ENCODE peak calls at places on chromosomes 11 and 22, in five cellular contexts. D is psoas muscle; A is esophagus squamous epithelium; Q is MM.1S; J is naive thymus-derived CD4-positive, alpha-beta T cell. V is an unnamed sample.
A peak's percentile ranks its signal among the peaks of the same experiment; 100 is the strongest.

GRCh38 chr11:93608280-93608862 is 53.1 kb upstream of the CEP295 start:
- DNase-seq in D (no peak), A (no peak), Q (no peak), J (no peak), V (no peak)

GRCh38 chr22:39240841-39241631 is 3.7 kb downstream of the PDGFB start:
- DNase-seq in D (peak; percentile 82), A (no peak), Q (peak; percentile 75), J (peak; percentile 45), V (peak; percentile 48)

GRCh38 chr11:11697796-11698195 is 76.0 kb upstream of the GALNT18 start:
- DNase-seq in D (no peak), A (no peak), Q (no peak), J (no peak), V (peak; percentile 8)

GRCh38 chr11:14927146-14927545 is 35.1 kb upstream of the CYP2R1 start:
- DNase-seq in D (no peak), A (no peak), Q (no peak), J (no peak), V (no peak)

GRCh38 chr22:26974914-26975313 is 317.5 kb downstream of the MIAT start:
- DNase-seq in D (no peak), A (no peak), Q (no peak), J (no peak), V (no peak)

GRCh38 chr11:114395776-114396175 is 4.5 kb downstream of the C11orf71 start:
- DNase-seq in D (no peak), A (no peak), Q (peak; percentile 31), J (no peak), V (no peak)

GRCh38 chr22:18023509-18024275 is 669 bp downstream of the MICAL3 start:
- DNase-seq in D (peak; percentile 93), A (no peak), Q (peak; percentile 58), J (peak; percentile 7), V (peak; percentile 88)

GRCh38 chr22:42991010-42991651 is 23.8 kb downstream of the PACSIN2 start:
- DNase-seq in D (no peak), A (no peak), Q (no peak), J (no peak), V (peak; percentile 80)

GRCh38 chr22:40401532-40401931 is 31.1 kb downstream of the SGSM3 start:
- DNase-seq in D (no peak), A (no peak), Q (no peak), J (no peak), V (no peak)

GRCh38 chr22:36701941-36702640 is 1.5 kb downstream of the CACNG2 start:
- DNase-seq in D (no peak), A (no peak), Q (no peak), J (no peak), V (no peak)

GRCh38 chr11:112100457-112100856 is 13.8 kb downstream of the SDHD start:
- DNase-seq in D (no peak), A (no peak), Q (no peak), J (no peak), V (no peak)

GRCh38 chr11:69244286-69244685 is 49.7 kb upstream of the MYEOV start:
- DNase-seq in D (no peak), A (no peak), Q (no peak), J (no peak), V (no peak)

GRCh38 chr11:66548774-66549630 is 2.3 kb downstream of the ACTN3 start:
- DNase-seq in D (no peak), A (no peak), Q (no peak), J (no peak), V (no peak)

GRCh38 chr11:130145975-130146776 is 13.4 kb upstream of the ST14 start:
- DNase-seq in D (no peak), A (no peak), Q (peak; percentile 91), J (no peak), V (peak; percentile 46)

GRCh38 chr11:121451178-121451981 is 734 bp upstream of the SORL1 start:
- DNase-seq in D (no peak), A (no peak), Q (no peak), J (peak; percentile 65), V (no peak)

GRCh38 chr11:67265633-67266423 is 445 bp upstream of the GRK2 start:
- DNase-seq in D (peak; percentile 92), A (no peak), Q (peak; percentile 79), J (peak; percentile 81), V (peak; percentile 80)

GRCh38 chr22:24875862-24876506 is 70.0 kb downstream of the SGSM1 start:
- DNase-seq in D (no peak), A (no peak), Q (peak; percentile 60), J (no peak), V (no peak)

GRCh38 chr11:123391646-123392348 is 38.3 kb upstream of the GRAMD1B start:
- DNase-seq in D (no peak), A (no peak), Q (no peak), J (no peak), V (no peak)

GRCh38 chr11:19849107-19849789 is 136.6 kb downstream of the NAV2 start:
- DNase-seq in D (peak; percentile 89), A (no peak), Q (no peak), J (no peak), V (peak; percentile 80)

GRCh38 chr11:128330203-128330602 is 257.2 kb downstream of the ETS1 start:
- DNase-seq in D (no peak), A (no peak), Q (no peak), J (no peak), V (peak; percentile 24)

GRCh38 chr11:120824242-120824641 is 199.7 kb upstream of the TBCEL start:
- DNase-seq in D (no peak), A (no peak), Q (no peak), J (no peak), V (no peak)

GRCh38 chr11:638616-639323 is 1.7 kb downstream of the DRD4 start:
- DNase-seq in D (no peak), A (no peak), Q (no peak), J (no peak), V (peak; percentile 21)

GRCh38 chr11:111331711-111332479 is 33.5 kb downstream of the POU2AF3 start:
- DNase-seq in D (no peak), A (no peak), Q (no peak), J (no peak), V (peak; percentile 66)

GRCh38 chr11:58134151-58134550 is 8.8 kb upstream of the OR9I1 start:
- DNase-seq in D (no peak), A (no peak), Q (no peak), J (no peak), V (no peak)

GRCh38 chr11:3119141-3119821 is 45.8 kb downstream of the OSBPL5 start:
- DNase-seq in D (no peak), A (no peak), Q (no peak), J (no peak), V (no peak)

GRCh38 chr11:60915250-60915914 is 1.4 kb downstream of the TMEM109 start:
- DNase-seq in D (peak; percentile 81), A (no peak), Q (peak; percentile 87), J (peak; percentile 51), V (peak; percentile 68)

GRCh38 chr11:71582309-71582895 is at the start of gene KRTAP5-11:
- DNase-seq in D (no peak), A (no peak), Q (no peak), J (no peak), V (no peak)

GRCh38 chr11:61747389-61748285 is 4.8 kb upstream of the MYRF start:
- DNase-seq in D (peak; percentile 89), A (no peak), Q (peak; percentile 47), J (peak; percentile 17), V (peak; percentile 87)

GRCh38 chr11:70134490-70134889 is 56.4 kb downstream of the ANO1 start:
- DNase-seq in D (no peak), A (no peak), Q (no peak), J (no peak), V (no peak)

GRCh38 chr11:36724742-36725387 is 126.8 kb upstream of the RAG2 start:
- DNase-seq in D (no peak), A (no peak), Q (no peak), J (no peak), V (no peak)

GRCh38 chr11:65436412-65437032 is 13.9 kb downstream of the NEAT1 start:
- DNase-seq in D (peak; percentile 50), A (no peak), Q (no peak), J (no peak), V (peak; percentile 46)

GRCh38 chr11:47765086-47765485 is 2.1 kb downstream of the FNBP4 start:
- DNase-seq in D (no peak), A (no peak), Q (no peak), J (no peak), V (no peak)
- H3K4me1 ChIP-seq in D (peaks cover 17% of the 10 kb centered on the region), A (peaks cover 13% of the 10 kb centered on the region), Q (peaks cover 13% of the 10 kb centered on the region), J (peaks cover 22% of the 10 kb centered on the region), V (peaks cover 20% of the 10 kb centered on the region)

GRCh38 chr11:18265949-18266348 is at the start of gene SAA1:
- DNase-seq in D (no peak), A (no peak), Q (no peak), J (no peak), V (no peak)
- H3K27ac ChIP-seq in D (no peak within 1 kb of the TSS), A (no peak within 1 kb of the TSS), Q (no peak within 1 kb of the TSS), J (no peak within 1 kb of the TSS), V (no peak within 1 kb of the TSS)

GRCh38 chr22:46122511-46122971 is 27.8 kb upstream of the PPARA start:
- DNase-seq in D (peak; percentile 90), A (no peak), Q (peak; percentile 67), J (peak; percentile 57), V (peak; percentile 66)
- H3K4me3 ChIP-seq in D (peak overlapping the region; percentile 33), A (peak overlapping the region; percentile 4), Q (peak overlapping the region; percentile 27), J (no peak overlapping the region), V (no peak overlapping the region)

GRCh38 chr11:102197759-102198158 is 87.5 kb downstream of the YAP1 start:
- DNase-seq in D (no peak), A (no peak), Q (no peak), J (no peak), V (no peak)

GRCh38 chr11:102194257-102194656 is 84.0 kb downstream of the YAP1 start:
- DNase-seq in D (no peak), A (no peak), Q (no peak), J (no peak), V (no peak)

GRCh38 chr11:102196816-102197215 is 86.6 kb downstream of the YAP1 start:
- DNase-seq in D (no peak), A (no peak), Q (no peak), J (no peak), V (no peak)

GRCh38 chr11:102194983-102195382 is 84.7 kb downstream of the YAP1 start:
- DNase-seq in D (no peak), A (no peak), Q (no peak), J (no peak), V (no peak)

GRCh38 chr11:102196351-102196750 is 86.1 kb downstream of the YAP1 start:
- DNase-seq in D (no peak), A (no peak), Q (no peak), J (no peak), V (no peak)
- H3K4me1 ChIP-seq in D (peaks cover 17% of the 10 kb centered on the region), A (peaks cover 6% of the 10 kb centered on the region), Q (no peaks in the 10 kb centered on the region), J (no peaks in the 10 kb centered on the region), V (no peaks in the 10 kb centered on the region)

GRCh38 chr11:83734120-83734519 is 448.0 kb upstream of the CCDC90B start:
- DNase-seq in D (no peak), A (no peak), Q (no peak), J (no peak), V (no peak)
- H3K27ac ChIP-seq in D (no peak overlapping the region), A (no peak overlapping the region), Q (no peak overlapping the region), J (no peak overlapping the region), V (no peak overlapping the region)

V was measured in adrenal gland.